ENCODE peak calls at places on chromosomes 6 and 20, in six cellular contexts. M is GM23338; L is upper lobe of left lung; N is thoracic aorta; Z is CD8-positive, alpha-beta memory T cell; I is ascending aorta. X is an unnamed sample.

GRCh38 chr6:147167576-147168461 is 36.4 kb upstream of the STXBP5 start:
- DNase-seq in Z (no peak), M (no peak), L (no peak), I (no peak), N (no peak), X (no peak)

GRCh38 chr6:63943826-63944225 is 308.2 kb downstream of the PHF3 start:
- DNase-seq in N (no peak), L (no peak), M (peak; percentile 73), Z (no peak), I (no peak), X (no peak)

GRCh38 chr6:139336488-139336887 is 38.0 kb downstream of the CITED2 start:
- DNase-seq in M (no peak), Z (no peak), I (no peak), N (no peak), L (no peak), X (no peak)

GRCh38 chr20:1002682-1003561 is 811 bp upstream of the RSPO4 start:
- DNase-seq in N (no peak), Z (no peak), I (no peak), M (no peak), L (peak; percentile 5), X (no peak)

GRCh38 chr6:96963809-96964208 is 39.3 kb downstream of the KLHL32 start:
- DNase-seq in M (no peak), N (no peak), Z (no peak), I (no peak), L (no peak), X (no peak)

GRCh38 chr6:47484616-47485015 is 7.0 kb downstream of the CD2AP start:
- DNase-seq in I (no peak), N (no peak), L (no peak), M (no peak), Z (no peak), X (no peak)

GRCh38 chr20:10492844-10493243 is 57.7 kb downstream of the SLX4IP start:
- DNase-seq in N (no peak), L (no peak), Z (no peak), I (no peak), M (no peak), X (no peak)

GRCh38 chr20:40982415-40983145 is 46.0 kb upstream of the TOP1 start:
- DNase-seq in N (no peak), M (no peak), L (no peak), Z (no peak), I (no peak), X (no peak)

DNA sequence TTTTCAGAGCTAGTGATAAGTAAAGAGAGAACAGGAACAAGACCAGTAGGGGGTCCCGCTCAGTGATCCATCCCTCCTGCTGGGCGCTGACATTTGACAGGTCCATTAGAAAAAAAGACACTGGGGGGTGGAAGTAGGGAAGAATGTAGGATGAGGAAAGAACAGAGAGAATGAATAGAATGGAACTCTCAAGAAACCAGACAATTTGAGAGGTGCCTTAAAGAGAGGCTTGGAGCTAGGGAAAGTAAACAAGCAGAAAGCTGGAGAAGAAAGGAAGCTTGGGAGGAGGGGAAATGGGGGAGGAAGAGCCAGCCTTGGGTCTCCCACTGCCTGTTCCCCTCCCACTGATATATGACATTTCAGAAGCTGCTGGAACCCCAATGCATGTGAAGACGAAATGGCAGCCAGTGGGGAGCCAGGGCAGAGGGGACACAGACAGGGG is 8.4 kb downstream of the GABBR1 start:
- DNase-seq in Z (no peak), I (no peak), L (no peak), M (peak; percentile 58), N (no peak), X (no peak)
- H3K4me1 ChIP-seq in Z (peaks cover 8% of the 10 kb centered on the region), I (peaks cover 5% of the 10 kb centered on the region), L (peaks cover 19% of the 10 kb centered on the region), M (peaks cover 60% of the 10 kb centered on the region), N (peaks cover 18% of the 10 kb centered on the region), X (peaks cover 23% of the 10 kb centered on the region)

GRCh38 chr20:57260959-57261357 is 5.5 kb downstream of the BMP7 start:
- DNase-seq in N (no peak), L (no peak), M (peak; percentile 60), Z (no peak), I (no peak), X (no peak)
- H3K27me3 ChIP-seq in N (no peaks in the 10 kb centered on the region), L (no peaks in the 10 kb centered on the region), M (peaks cover 51% of the 10 kb centered on the region), Z (peaks cover 23% of the 10 kb centered on the region), I (no peaks in the 10 kb centered on the region), X (peaks cover 54% of the 10 kb centered on the region)

GRCh38 chr20:50129662-50130345 is 16.9 kb upstream of the UBE2V1 start:
- DNase-seq in Z (no peak), N (no peak), M (no peak), L (no peak), I (no peak), X (no peak)
- H3K4me1 ChIP-seq in Z (no peaks in the 10 kb centered on the region), N (peaks cover 26% of the 10 kb centered on the region), M (no peaks in the 10 kb centered on the region), L (no peaks in the 10 kb centered on the region), I (peaks cover 13% of the 10 kb centered on the region), X (peaks cover 25% of the 10 kb centered on the region)

DNA sequence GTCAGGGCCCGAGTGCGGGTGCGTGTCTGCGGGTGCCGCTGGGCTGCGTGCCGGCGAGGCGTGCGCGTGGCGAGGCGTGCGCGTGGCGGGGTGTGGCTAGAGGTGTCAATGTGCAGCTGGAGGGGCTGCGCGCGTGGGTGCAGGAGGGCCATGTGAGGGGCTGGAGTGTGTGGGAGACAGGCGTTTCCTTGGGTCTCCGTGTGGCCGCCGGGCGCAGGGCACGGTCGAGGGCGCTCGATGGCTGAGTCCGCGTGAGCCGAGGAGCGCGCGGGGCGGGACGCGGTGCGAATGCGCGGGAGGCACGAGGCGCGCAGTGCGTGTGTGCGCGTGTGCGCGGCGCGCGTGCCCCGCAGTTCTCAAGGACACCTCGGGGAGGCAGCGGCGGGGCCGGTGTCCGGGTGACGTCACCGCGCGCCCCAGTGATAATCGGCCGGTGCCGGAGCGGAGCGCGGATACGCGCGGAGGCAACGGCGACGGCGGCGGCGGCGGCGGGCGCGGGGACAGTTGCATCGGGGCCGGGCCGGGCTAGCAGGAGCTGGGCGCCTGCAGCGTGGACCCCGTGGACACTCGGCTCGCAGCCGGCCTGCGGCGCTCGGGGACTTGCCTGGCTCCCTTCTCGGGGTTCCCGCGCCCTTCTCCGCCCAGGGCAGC is 38.7 kb downstream of the YTHDF1 start:
- DNase-seq in I (no peak), M (peak; percentile 70), N (no peak), L (no peak), Z (no peak), X (no peak)
- H3K27me3 ChIP-seq in I (peaks cover 53% of the 10 kb centered on the region), M (peaks cover 56% of the 10 kb centered on the region), N (peaks cover 18% of the 10 kb centered on the region), L (no peaks in the 10 kb centered on the region), Z (peaks cover 40% of the 10 kb centered on the region), X (peaks cover 100% of the 10 kb centered on the region)